ENCODE peak calls at places on chromosomes 7 and 10, in five cellular contexts. S is fibroblast of lung, O is lung, C is GM23338, P is A549. U is an unnamed sample.

GRCh38 chr7:46003896-46004875 is 83.1 kb upstream of the IGFBP3 start:
- DNase-seq in S (peak), O (no peak), C (no peak), P (peak), U (no peak)

GRCh38 chr10:102159051-102159597 is 6.9 kb downstream of the NOLC1 start:
- DNase-seq in S (no peak), O (no peak), C (no peak), P (no peak), U (no peak)

GRCh38 chr7:101950450-101951119 is 133.2 kb downstream of the CUX1 start:
- DNase-seq in S (peak), O (no peak), C (peak), P (peak), U (no peak)

GRCh38 chr7:62361-63116 is 129.8 kb upstream of the FAM20C start:
- DNase-seq in S (no peak), O (no peak), C (no peak), P (no peak), U (no peak)

GRCh38 chr7:108805808-108806397 is 236.2 kb downstream of the DNAJB9 start:
- DNase-seq in S (peak), O (no peak), C (peak), P (peak), U (no peak)

GRCh38 chr7:150751702-150752101 is 14.5 kb downstream of the GIMAP5 start:
- DNase-seq in S (no peak), O (no peak), C (no peak), P (no peak), U (no peak)

GRCh38 chr7:87877641-87878040 is 1.3 kb downstream of the DBF4 start:
- DNase-seq in S (peak), O (no peak), C (no peak), P (no peak), U (peak)

GRCh38 chr7:92633211-92633906 is 43.2 kb upstream of the FAM133B start:
- DNase-seq in S (peak), O (no peak), C (no peak), P (peak), U (peak)

GRCh38 chr7:45985902-45986301 is 64.8 kb upstream of the IGFBP3 start:
- DNase-seq in S (peak), O (no peak), C (no peak), P (peak), U (no peak)

GRCh38 chr7:102451371-102452054 is 13.2 kb downstream of the ALKBH4 start:
- DNase-seq in S (no peak), O (no peak), C (peak), P (no peak), U (no peak)

GRCh38 chr10:33333260-33334169 is 952 bp downstream of the NRP1 start:
- DNase-seq in S (no peak), O (no peak), C (no peak), P (peak), U (peak)

GRCh38 chr7:144853542-144853941 is 17.7 kb upstream of the TPK1 start:
- DNase-seq in S (no peak), O (no peak), C (no peak), P (no peak), U (no peak)

GRCh38 chr7:66667023-66667728 is 38.5 kb downstream of the KCTD7 start:
- DNase-seq in S (no peak), O (no peak), C (no peak), P (no peak), U (no peak)
- H3K4me3 ChIP-seq in S (no peak), O (no peak), C (no peak), P (no peak), U (no peak)

DNA sequence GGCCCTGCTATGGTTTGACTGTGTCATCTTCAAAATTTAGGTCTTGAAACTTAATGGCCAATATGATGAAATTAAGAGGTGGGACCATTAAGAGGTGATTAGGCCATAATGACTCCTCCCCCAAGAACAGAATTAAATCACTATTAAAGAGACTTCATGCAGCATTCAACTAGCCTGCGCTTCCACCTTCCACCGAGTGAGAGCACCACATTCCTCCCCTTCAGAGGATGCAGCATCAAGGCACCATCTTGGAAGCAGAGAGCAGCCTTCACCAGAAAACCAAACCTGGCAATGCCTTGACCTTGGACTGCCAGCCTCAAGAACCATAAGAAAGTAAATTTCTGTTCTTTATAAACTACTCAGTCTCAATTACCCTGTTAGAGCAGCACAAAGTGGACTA is 371.1 kb upstream of the NFE2L3 start:
- DNase-seq in S (no peak), O (no peak), C (no peak), P (peak), U (no peak)
- H3K27ac ChIP-seq in S (no peak), O (no peak), C (no peak), P (no peak), U (no peak)

GRCh38 chr10:72693599-72693915 is 1.6 kb downstream of the MCU start:
- DNase-seq in S (no peak), O (no peak), C (no peak), P (no peak), U (no peak)

GRCh38 chr10:72692057-72692891 is at the start of gene MCU:
- DNase-seq in S (peak), O (peak), C (peak), P (peak), U (peak)

GRCh38 chr10:72692897-72693598 is 1.1 kb downstream of the MCU start:
- DNase-seq in S (peak), O (no peak), C (no peak), P (no peak), U (peak)

GRCh38 chr10:72695496-72695895 is 3.6 kb downstream of the MCU start:
- DNase-seq in S (no peak), O (no peak), C (no peak), P (no peak), U (no peak)

DNA sequence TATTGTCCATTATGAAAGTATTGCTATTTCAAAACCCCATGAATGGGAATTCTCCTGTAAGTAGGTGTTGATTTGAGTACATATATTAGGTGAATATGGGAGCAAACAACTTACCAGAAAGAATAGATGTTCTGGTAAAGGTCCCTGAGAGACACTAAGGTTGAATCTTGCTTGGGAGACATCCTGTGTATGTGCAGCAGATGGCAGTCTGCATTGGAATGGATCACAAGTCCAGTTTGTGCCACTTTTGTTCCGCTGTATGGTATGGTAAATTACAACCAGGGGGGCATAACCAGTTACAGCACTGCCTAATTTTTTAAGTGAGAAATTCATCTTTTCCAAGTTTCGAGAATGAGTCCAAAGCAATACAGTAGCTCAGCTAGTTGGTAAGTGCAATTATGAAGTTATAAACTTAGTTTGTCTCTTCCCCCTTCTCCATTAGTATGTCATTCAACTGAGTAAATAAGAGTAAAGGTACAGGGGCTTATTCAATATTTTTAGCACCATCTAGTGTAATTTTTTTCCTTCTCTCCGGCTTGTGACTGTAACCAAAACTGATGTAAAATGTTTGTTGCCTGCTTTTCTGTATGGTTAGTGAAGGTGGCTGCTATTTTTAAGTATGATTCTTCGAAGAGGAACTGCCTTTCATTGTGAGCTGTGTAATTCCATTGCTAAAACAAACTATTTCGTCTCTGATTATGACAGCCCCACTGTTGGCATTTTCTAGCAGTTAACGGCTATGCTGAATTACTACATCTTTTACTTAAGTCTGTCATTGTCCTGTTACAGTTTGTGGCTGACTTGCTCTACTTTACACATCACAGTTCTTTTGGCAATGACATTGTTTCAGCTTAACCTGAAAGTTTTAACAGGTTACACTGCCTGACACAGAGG is 2.8 kb downstream of the MCU start:
- DNase-seq in S (peak), O (no peak), C (no peak), P (peak), U (peak)
- H3K4me3 ChIP-seq in S (no peak), O (no peak), C (no peak), P (peak), U (no peak)

GRCh38 chr7:47512481-47513176 is 69.3 kb downstream of the TNS3 start:
- DNase-seq in S (no peak), O (no peak), C (no peak), P (no peak), U (no peak)

GRCh38 chr7:47514367-47514766 is 67.5 kb downstream of the TNS3 start:
- DNase-seq in S (no peak), O (no peak), C (no peak), P (no peak), U (no peak)

GRCh38 chr7:47514818-47515217 is 67.1 kb downstream of the TNS3 start:
- DNase-seq in S (peak), O (no peak), C (no peak), P (no peak), U (no peak)

GRCh38 chr7:47515305-47515834 is 66.5 kb downstream of the TNS3 start:
- DNase-seq in S (no peak), O (no peak), C (no peak), P (no peak), U (no peak)

DNA sequence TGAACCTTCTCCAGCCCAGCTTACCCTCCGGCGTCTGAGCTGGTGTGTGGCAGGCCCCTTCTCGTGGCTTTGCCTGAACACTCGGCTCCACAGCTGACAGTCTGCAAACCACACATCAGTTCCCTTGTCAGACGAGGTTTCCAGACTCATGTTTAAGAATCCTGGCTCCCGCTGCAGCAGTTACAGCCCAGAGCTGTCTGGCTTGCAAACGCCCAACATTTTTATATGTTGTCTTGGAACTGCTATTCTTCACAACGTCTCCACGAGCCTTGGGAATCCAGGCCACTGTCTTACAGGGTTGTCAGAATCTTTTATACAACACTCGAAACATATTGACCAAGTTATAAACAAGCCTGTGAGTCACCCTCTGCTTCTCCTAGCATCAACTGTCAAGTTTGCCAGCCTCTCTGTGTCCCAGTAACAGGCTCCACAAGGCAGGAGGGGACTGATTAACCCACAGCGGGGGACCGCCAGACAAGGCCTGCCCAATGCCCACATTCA is 68.1 kb downstream of the TNS3 start:
- DNase-seq in S (peak), O (no peak), C (no peak), P (no peak), U (peak)
- H3K27ac ChIP-seq in S (peak), O (no peak), C (no peak), P (peak), U (no peak)

GRCh38 chr7:128812514-128813168 is 17.6 kb upstream of the FLNC start:
- DNase-seq in S (no peak), O (no peak), C (no peak), P (no peak), U (peak)
- H3K4me3 ChIP-seq in S (no peak), O (no peak), C (no peak), P (no peak), U (no peak)